ENCODE peak calls at places on chromosome 4, in five cellular contexts. One of them, this sample, is unnamed.

GRCh38 chr4:175346381-175346780 is 428.2 kb downstream of the ADAM29 start:
- DNase-seq in T-cell: no peak
- DNase-seq in EL: peak; percentile 66
- DNase-seq in iris pigment epithelial cell: no peak
- DNase-seq in left ventricle myocardium inferior: no peak
- DNase-seq in this sample: no peak

GRCh38 chr4:152310223-152310622 is 225.7 kb downstream of the FBXW7 start:
- DNase-seq in T-cell: no peak
- DNase-seq in EL: peak; percentile 92
- DNase-seq in iris pigment epithelial cell: peak; percentile 76
- DNase-seq in left ventricle myocardium inferior: no peak
- DNase-seq in this sample: no peak

GRCh38 chr4:5385741-5386251 is 322.6 kb downstream of the EVC2 start:
- DNase-seq in T-cell: no peak
- DNase-seq in EL: no peak
- DNase-seq in iris pigment epithelial cell: no peak
- DNase-seq in left ventricle myocardium inferior: no peak
- DNase-seq in this sample: no peak

GRCh38 chr4:69894706-69895105 is 34.8 kb upstream of the SULT1E1 start:
- DNase-seq in T-cell: no peak
- DNase-seq in EL: no peak
- DNase-seq in iris pigment epithelial cell: no peak
- DNase-seq in left ventricle myocardium inferior: no peak
- DNase-seq in this sample: no peak

GRCh38 chr4:69984030-69984443 is 11.7 kb upstream of the STATH start:
- DNase-seq in T-cell: no peak
- DNase-seq in EL: no peak
- DNase-seq in iris pigment epithelial cell: peak; percentile 80
- DNase-seq in left ventricle myocardium inferior: no peak
- DNase-seq in this sample: no peak

GRCh38 chr4:124144302-124144701 is 568.2 kb downstream of the ANKRD50 start:
- DNase-seq in T-cell: no peak
- DNase-seq in EL: no peak
- DNase-seq in iris pigment epithelial cell: no peak
- DNase-seq in left ventricle myocardium inferior: no peak
- DNase-seq in this sample: no peak

GRCh38 chr4:111400736-111401135 is 744.5 kb upstream of the FAM241A start:
- DNase-seq in T-cell: no peak
- DNase-seq in EL: peak; percentile 41
- DNase-seq in iris pigment epithelial cell: peak; percentile 78
- DNase-seq in left ventricle myocardium inferior: no peak
- DNase-seq in this sample: no peak

GRCh38 chr4:176875441-176875930 is 82.8 kb upstream of the VEGFC start:
- DNase-seq in T-cell: no peak
- DNase-seq in EL: peak; percentile 23
- DNase-seq in iris pigment epithelial cell: no peak
- DNase-seq in left ventricle myocardium inferior: no peak
- DNase-seq in this sample: no peak

GRCh38 chr4:5365071-5366008 is 314.1 kb downstream of the STK32B start:
- DNase-seq in T-cell: no peak
- DNase-seq in EL: peak; percentile 97
- DNase-seq in iris pigment epithelial cell: peak; percentile 94
- DNase-seq in left ventricle myocardium inferior: no peak
- DNase-seq in this sample: no peak

This sample was measured in right lobe of liver.